ENCODE peak calls at places on chromosomes 16 and 17, in eight cellular contexts. One of them, this sample, is unnamed.

GRCh38 chr17:41352597-41353366 is 2.2 kb upstream of the KRT33A start:
- DNase-seq in stimulated activated CD8-positive, alpha-beta memory T cell treated with anti-CD3 and anti-CD28 coated beads, Interleukin-4, amount 100 ng/mL, for 4 hours: no peak
- DNase-seq in stimulated activated CD4-positive, alpha-beta T cell treated with anti-CD3 and anti-CD28 coated beads, Interleukin-4, amount 100 ng/mL, for 24 hours: no peak
- DNase-seq in HCT116: no peak
- DNase-seq in HFFc6: no peak
- DNase-seq in activated naive CD8-positive, alpha-beta T cell treated with anti-CD3 and anti-CD28 coated beads, Interleukin-2, amount 10 ng/mL, durations not matched to agents 7 days and 5 days: no peak
- DNase-seq in AG04450: no peak
- DNase-seq in colonic mucosa: no peak
- DNase-seq in this sample: no peak

GRCh38 chr16:12236491-12237030 is 260.0 kb downstream of the SNX29 start:
- DNase-seq in stimulated activated CD8-positive, alpha-beta memory T cell treated with anti-CD3 and anti-CD28 coated beads, Interleukin-4, amount 100 ng/mL, for 4 hours: no peak
- DNase-seq in stimulated activated CD4-positive, alpha-beta T cell treated with anti-CD3 and anti-CD28 coated beads, Interleukin-4, amount 100 ng/mL, for 24 hours: no peak
- DNase-seq in HCT116: no peak
- DNase-seq in activated naive CD8-positive, alpha-beta T cell treated with anti-CD3 and anti-CD28 coated beads, Interleukin-2, amount 10 ng/mL, durations not matched to agents 7 days and 5 days: no peak
- DNase-seq in HFFc6: no peak
- DNase-seq in colonic mucosa: no peak
- DNase-seq in AG04450: no peak
- DNase-seq in this sample: peak; percentile 80

GRCh38 chr17:82285141-82285540 is 11.6 kb upstream of the CSNK1D start:
- DNase-seq in activated naive CD8-positive, alpha-beta T cell treated with anti-CD3 and anti-CD28 coated beads, Interleukin-2, amount 10 ng/mL, durations not matched to agents 7 days and 5 days: no peak
- DNase-seq in stimulated activated CD4-positive, alpha-beta T cell treated with anti-CD3 and anti-CD28 coated beads, Interleukin-4, amount 100 ng/mL, for 24 hours: no peak
- DNase-seq in colonic mucosa: no peak
- DNase-seq in stimulated activated CD8-positive, alpha-beta memory T cell treated with anti-CD3 and anti-CD28 coated beads, Interleukin-4, amount 100 ng/mL, for 4 hours: no peak
- DNase-seq in AG04450: no peak
- DNase-seq in HFFc6: no peak
- DNase-seq in HCT116: no peak
- DNase-seq in this sample: no peak

GRCh38 chr17:78884148-78884870 is 18.7 kb downstream of the CEP295NL start:
- DNase-seq in AG04450: no peak
- DNase-seq in stimulated activated CD8-positive, alpha-beta memory T cell treated with anti-CD3 and anti-CD28 coated beads, Interleukin-4, amount 100 ng/mL, for 4 hours: no peak
- DNase-seq in colonic mucosa: no peak
- DNase-seq in HFFc6: no peak
- DNase-seq in stimulated activated CD4-positive, alpha-beta T cell treated with anti-CD3 and anti-CD28 coated beads, Interleukin-4, amount 100 ng/mL, for 24 hours: no peak
- DNase-seq in HCT116: no peak
- DNase-seq in activated naive CD8-positive, alpha-beta T cell treated with anti-CD3 and anti-CD28 coated beads, Interleukin-2, amount 10 ng/mL, durations not matched to agents 7 days and 5 days: no peak
- DNase-seq in this sample: no peak

GRCh38 chr17:73645050-73645871 is 1.0 kb upstream of the SDK2 start:
- DNase-seq in AG04450: no peak
- DNase-seq in HFFc6: no peak
- DNase-seq in stimulated activated CD4-positive, alpha-beta T cell treated with anti-CD3 and anti-CD28 coated beads, Interleukin-4, amount 100 ng/mL, for 24 hours: peak; percentile 15
- DNase-seq in colonic mucosa: no peak
- DNase-seq in activated naive CD8-positive, alpha-beta T cell treated with anti-CD3 and anti-CD28 coated beads, Interleukin-2, amount 10 ng/mL, durations not matched to agents 7 days and 5 days: peak; percentile 80
- DNase-seq in HCT116: no peak
- DNase-seq in stimulated activated CD8-positive, alpha-beta memory T cell treated with anti-CD3 and anti-CD28 coated beads, Interleukin-4, amount 100 ng/mL, for 4 hours: peak; percentile 19
- DNase-seq in this sample: peak; percentile 50

GRCh38 chr17:34420254-34420766 is 57.3 kb upstream of the CCL1 start:
- DNase-seq in colonic mucosa: peak; percentile 66
- DNase-seq in activated naive CD8-positive, alpha-beta T cell treated with anti-CD3 and anti-CD28 coated beads, Interleukin-2, amount 10 ng/mL, durations not matched to agents 7 days and 5 days: peak; percentile 55
- DNase-seq in stimulated activated CD8-positive, alpha-beta memory T cell treated with anti-CD3 and anti-CD28 coated beads, Interleukin-4, amount 100 ng/mL, for 4 hours: peak; percentile 12
- DNase-seq in AG04450: peak; percentile 8
- DNase-seq in stimulated activated CD4-positive, alpha-beta T cell treated with anti-CD3 and anti-CD28 coated beads, Interleukin-4, amount 100 ng/mL, for 24 hours: peak; percentile 72
- DNase-seq in HFFc6: peak; percentile 54
- DNase-seq in HCT116: peak; percentile 40
- DNase-seq in this sample: peak; percentile 76

GRCh38 chr17:31323551-31323950 is 2.1 kb upstream of the EVI2A start:
- DNase-seq in colonic mucosa: no peak
- DNase-seq in AG04450: no peak
- DNase-seq in stimulated activated CD4-positive, alpha-beta T cell treated with anti-CD3 and anti-CD28 coated beads, Interleukin-4, amount 100 ng/mL, for 24 hours: no peak
- DNase-seq in stimulated activated CD8-positive, alpha-beta memory T cell treated with anti-CD3 and anti-CD28 coated beads, Interleukin-4, amount 100 ng/mL, for 4 hours: no peak
- DNase-seq in HFFc6: no peak
- DNase-seq in HCT116: no peak
- DNase-seq in activated naive CD8-positive, alpha-beta T cell treated with anti-CD3 and anti-CD28 coated beads, Interleukin-2, amount 10 ng/mL, durations not matched to agents 7 days and 5 days: no peak
- DNase-seq in this sample: no peak

GRCh38 chr16:58086381-58087208 is 42.6 kb downstream of the CFAP20 start:
- DNase-seq in activated naive CD8-positive, alpha-beta T cell treated with anti-CD3 and anti-CD28 coated beads, Interleukin-2, amount 10 ng/mL, durations not matched to agents 7 days and 5 days: no peak
- DNase-seq in colonic mucosa: no peak
- DNase-seq in stimulated activated CD4-positive, alpha-beta T cell treated with anti-CD3 and anti-CD28 coated beads, Interleukin-4, amount 100 ng/mL, for 24 hours: no peak
- DNase-seq in HFFc6: no peak
- DNase-seq in HCT116: no peak
- DNase-seq in AG04450: no peak
- DNase-seq in stimulated activated CD8-positive, alpha-beta memory T cell treated with anti-CD3 and anti-CD28 coated beads, Interleukin-4, amount 100 ng/mL, for 4 hours: no peak
- DNase-seq in this sample: no peak

GRCh38 chr16:70697601-70698170 is 11.8 kb upstream of the MTSS2 start:
- DNase-seq in AG04450: no peak
- DNase-seq in colonic mucosa: no peak
- DNase-seq in HCT116: no peak
- DNase-seq in activated naive CD8-positive, alpha-beta T cell treated with anti-CD3 and anti-CD28 coated beads, Interleukin-2, amount 10 ng/mL, durations not matched to agents 7 days and 5 days: no peak
- DNase-seq in stimulated activated CD8-positive, alpha-beta memory T cell treated with anti-CD3 and anti-CD28 coated beads, Interleukin-4, amount 100 ng/mL, for 4 hours: no peak
- DNase-seq in HFFc6: no peak
- DNase-seq in stimulated activated CD4-positive, alpha-beta T cell treated with anti-CD3 and anti-CD28 coated beads, Interleukin-4, amount 100 ng/mL, for 24 hours: no peak
- DNase-seq in this sample: no peak

GRCh38 chr16:15972046-15972868 is 22.8 kb downstream of the ABCC1 start:
- DNase-seq in stimulated activated CD8-positive, alpha-beta memory T cell treated with anti-CD3 and anti-CD28 coated beads, Interleukin-4, amount 100 ng/mL, for 4 hours: no peak
- DNase-seq in stimulated activated CD4-positive, alpha-beta T cell treated with anti-CD3 and anti-CD28 coated beads, Interleukin-4, amount 100 ng/mL, for 24 hours: no peak
- DNase-seq in AG04450: no peak
- DNase-seq in colonic mucosa: no peak
- DNase-seq in HCT116: no peak
- DNase-seq in activated naive CD8-positive, alpha-beta T cell treated with anti-CD3 and anti-CD28 coated beads, Interleukin-2, amount 10 ng/mL, durations not matched to agents 7 days and 5 days: no peak
- DNase-seq in HFFc6: peak; percentile 43
- DNase-seq in this sample: no peak

GRCh38 chr17:7220593-7221280 is 999 bp downstream of the ACADVL start:
- DNase-seq in HCT116: no peak
- DNase-seq in colonic mucosa: peak; percentile 70
- DNase-seq in stimulated activated CD4-positive, alpha-beta T cell treated with anti-CD3 and anti-CD28 coated beads, Interleukin-4, amount 100 ng/mL, for 24 hours: peak; percentile 64
- DNase-seq in stimulated activated CD8-positive, alpha-beta memory T cell treated with anti-CD3 and anti-CD28 coated beads, Interleukin-4, amount 100 ng/mL, for 4 hours: peak; percentile 26
- DNase-seq in AG04450: no peak
- DNase-seq in HFFc6: peak; percentile 56
- DNase-seq in activated naive CD8-positive, alpha-beta T cell treated with anti-CD3 and anti-CD28 coated beads, Interleukin-2, amount 10 ng/mL, durations not matched to agents 7 days and 5 days: peak; percentile 71
- DNase-seq in this sample: peak; percentile 74

GRCh38 chr16:49250689-49251088 is 30.9 kb downstream of the CBLN1 start:
- DNase-seq in activated naive CD8-positive, alpha-beta T cell treated with anti-CD3 and anti-CD28 coated beads, Interleukin-2, amount 10 ng/mL, durations not matched to agents 7 days and 5 days: no peak
- DNase-seq in AG04450: no peak
- DNase-seq in HCT116: no peak
- DNase-seq in stimulated activated CD8-positive, alpha-beta memory T cell treated with anti-CD3 and anti-CD28 coated beads, Interleukin-4, amount 100 ng/mL, for 4 hours: no peak
- DNase-seq in colonic mucosa: no peak
- DNase-seq in HFFc6: no peak
- DNase-seq in stimulated activated CD4-positive, alpha-beta T cell treated with anti-CD3 and anti-CD28 coated beads, Interleukin-4, amount 100 ng/mL, for 24 hours: no peak
- DNase-seq in this sample: no peak

GRCh38 chr17:57665128-57665527 is 80.0 kb downstream of the CCDC182 start:
- DNase-seq in AG04450: no peak
- DNase-seq in HFFc6: no peak
- DNase-seq in stimulated activated CD4-positive, alpha-beta T cell treated with anti-CD3 and anti-CD28 coated beads, Interleukin-4, amount 100 ng/mL, for 24 hours: no peak
- DNase-seq in colonic mucosa: no peak
- DNase-seq in HCT116: no peak
- DNase-seq in activated naive CD8-positive, alpha-beta T cell treated with anti-CD3 and anti-CD28 coated beads, Interleukin-2, amount 10 ng/mL, durations not matched to agents 7 days and 5 days: no peak
- DNase-seq in stimulated activated CD8-positive, alpha-beta memory T cell treated with anti-CD3 and anti-CD28 coated beads, Interleukin-4, amount 100 ng/mL, for 4 hours: no peak
- DNase-seq in this sample: no peak

GRCh38 chr17:42112552-42113176 is at the start of gene DHX58:
- DNase-seq in HFFc6: peak; percentile 73
- DNase-seq in stimulated activated CD8-positive, alpha-beta memory T cell treated with anti-CD3 and anti-CD28 coated beads, Interleukin-4, amount 100 ng/mL, for 4 hours: peak; percentile 53
- DNase-seq in stimulated activated CD4-positive, alpha-beta T cell treated with anti-CD3 and anti-CD28 coated beads, Interleukin-4, amount 100 ng/mL, for 24 hours: peak; percentile 82
- DNase-seq in HCT116: no peak
- DNase-seq in AG04450: peak; percentile 53
- DNase-seq in colonic mucosa: peak; percentile 85
- DNase-seq in activated naive CD8-positive, alpha-beta T cell treated with anti-CD3 and anti-CD28 coated beads, Interleukin-2, amount 10 ng/mL, durations not matched to agents 7 days and 5 days: peak; percentile 75
- DNase-seq in this sample: peak; percentile 95

GRCh38 chr17:50183439-50184001 is 17.7 kb downstream of the SGCA start:
- DNase-seq in AG04450: no peak
- DNase-seq in HCT116: no peak
- DNase-seq in colonic mucosa: no peak
- DNase-seq in stimulated activated CD4-positive, alpha-beta T cell treated with anti-CD3 and anti-CD28 coated beads, Interleukin-4, amount 100 ng/mL, for 24 hours: no peak
- DNase-seq in HFFc6: no peak
- DNase-seq in stimulated activated CD8-positive, alpha-beta memory T cell treated with anti-CD3 and anti-CD28 coated beads, Interleukin-4, amount 100 ng/mL, for 4 hours: no peak
- DNase-seq in activated naive CD8-positive, alpha-beta T cell treated with anti-CD3 and anti-CD28 coated beads, Interleukin-2, amount 10 ng/mL, durations not matched to agents 7 days and 5 days: no peak
- DNase-seq in this sample: peak; percentile 32

GRCh38 chr17:43169561-43170139 is 1.4 kb upstream of the NBR1 start:
- DNase-seq in HFFc6: peak; percentile 32
- DNase-seq in AG04450: no peak
- DNase-seq in stimulated activated CD4-positive, alpha-beta T cell treated with anti-CD3 and anti-CD28 coated beads, Interleukin-4, amount 100 ng/mL, for 24 hours: peak; percentile 13
- DNase-seq in activated naive CD8-positive, alpha-beta T cell treated with anti-CD3 and anti-CD28 coated beads, Interleukin-2, amount 10 ng/mL, durations not matched to agents 7 days and 5 days: peak; percentile 38
- DNase-seq in HCT116: no peak
- DNase-seq in stimulated activated CD8-positive, alpha-beta memory T cell treated with anti-CD3 and anti-CD28 coated beads, Interleukin-4, amount 100 ng/mL, for 4 hours: no peak
- DNase-seq in colonic mucosa: peak; percentile 54
- DNase-seq in this sample: peak; percentile 25